ENCODE peak calls at places on chromosomes 4 and X, in seven cellular contexts. L, R, G, U, W, J and E are unnamed samples.

GRCh38 chrX:18426004-18426320 is 554 bp downstream of the CDKL5 start:
- DNase-seq in L (no peak), R (peak; percentile 8), G (no peak), U (peak; percentile 12), W (no peak), J (no peak), E (no peak)

GRCh38 chr4:105963461-105964400 is 68.5 kb downstream of the NPNT start:
- DNase-seq in L (no peak), R (no peak), G (no peak), U (no peak), W (no peak), J (no peak), E (no peak)

GRCh38 chrX:117990438-117990837 is 126.2 kb downstream of the KLHL13 start:
- DNase-seq in L (no peak), R (no peak), G (no peak), U (no peak), W (no peak), J (no peak), E (no peak)

GRCh38 chr4:173057906-173058305 is 110.7 kb upstream of the GALNT7 start:
- DNase-seq in L (no peak), R (no peak), G (no peak), U (no peak), W (no peak), J (peak; percentile 14), E (peak; percentile 65)

GRCh38 chrX:119618439-119618838 is 12.2 kb upstream of the NKRF start:
- DNase-seq in L (no peak), R (no peak), G (no peak), U (no peak), W (no peak), J (no peak), E (no peak)

GRCh38 chrX:101462892-101463291 is 22.4 kb upstream of the ARMCX4 start:
- DNase-seq in L (no peak), R (no peak), G (no peak), U (no peak), W (no peak), J (peak; percentile 39), E (peak; percentile 45)

GRCh38 chr4:109436504-109436903 is 2.9 kb downstream of the SEC24B start:
- DNase-seq in L (no peak), R (no peak), G (no peak), U (no peak), W (no peak), J (no peak), E (no peak)

GRCh38 chr4:76212851-76213414 is 691 bp downstream of the SCARB2 start:
- DNase-seq in L (peak; percentile 4), R (peak; percentile 62), G (no peak), U (peak; percentile 66), W (no peak), J (no peak), E (no peak)

GRCh38 chr4:54109226-54110018 is 9.5 kb downstream of the GSX2 start:
- DNase-seq in L (no peak), R (no peak), G (no peak), U (no peak), W (no peak), J (no peak), E (no peak)